ENCODE peak calls at places on chromosomes 3 and 15, in ten cellular contexts. Z, X, L, T, B, H, Y, W, R and J are unnamed samples.

GRCh38 chr3:58962816-58963215 is 87.0 kb downstream of the CFAP20DC start:
- DNase-seq in L (no peak), B (no peak), Y (no peak), R (no peak), W (no peak), Z (no peak), H (no peak), T (no peak), X (no peak), J (no peak)

GRCh38 chr3:31204026-31204795 is 309.8 kb upstream of the GADL1 start:
- DNase-seq in L (no peak), W (no peak), Z (no peak), H (no peak), R (no peak), B (no peak), Y (no peak), T (no peak), X (no peak), J (no peak)

GRCh38 chr3:108489776-108490175 is 20.6 kb downstream of the MYH15 start:
- DNase-seq in W (peak), X (peak), Z (peak), Y (peak), L (peak), H (no peak), R (peak), T (no peak), B (no peak), J (no peak)

GRCh38 chr15:70219256-70219919 is 121.7 kb upstream of the TLE3 start:
- DNase-seq in R (no peak), Z (no peak), X (no peak), Y (no peak), B (no peak), H (no peak), L (peak), W (no peak), T (no peak), J (no peak)

GRCh38 chr3:133367431-133367830 is 32.4 kb upstream of the BFSP2 start:
- DNase-seq in B (no peak), X (no peak), H (no peak), Z (no peak), T (no peak), Y (no peak), R (no peak), W (no peak), L (no peak), J (no peak)

GRCh38 chr15:73781038-73781925 is 28.1 kb upstream of the INSYN1 start:
- DNase-seq in R (no peak), Z (no peak), B (no peak), T (no peak), H (no peak), Y (peak), X (no peak), L (no peak), W (no peak), J (no peak)

GRCh38 chr3:141659821-141660597 is 78.1 kb upstream of the RNF7 start:
- DNase-seq in W (peak), L (peak), Y (peak), R (peak), H (peak), X (peak), T (no peak), B (peak), Z (peak), J (no peak)

GRCh38 chr3:171778493-171778892 is 31.8 kb downstream of the PLD1 start:
- DNase-seq in L (no peak), T (no peak), Y (no peak), R (no peak), Z (no peak), H (no peak), X (no peak), W (no peak), B (no peak), J (no peak)

GRCh38 chr3:150222646-150223045 is 185.5 kb upstream of the TSC22D2 start:
- DNase-seq in X (no peak), Y (no peak), H (no peak), B (no peak), W (no peak), R (no peak), Z (no peak), L (no peak), T (no peak), J (no peak)

GRCh38 chr15:30954674-30955073 is 36.8 kb downstream of the MTMR10 start:
- DNase-seq in Y (no peak), W (no peak), T (no peak), H (no peak), X (no peak), Z (no peak), B (no peak), R (no peak), L (no peak), J (no peak)

GRCh38 chr15:58228708-58229107 is 90.5 kb downstream of the AQP9 start:
- DNase-seq in H (no peak), X (no peak), R (no peak), T (no peak), Y (peak), Z (peak), W (peak), B (no peak), L (no peak), J (no peak)

GRCh38 chr3:196012941-196013471 is 68.9 kb downstream of the TFRC start:
- DNase-seq in Z (no peak), Y (no peak), T (no peak), W (peak), B (no peak), R (no peak), L (no peak), H (no peak), X (no peak), J (no peak)

GRCh38 chr15:57527382-57528091 is 64.2 kb upstream of the MYZAP start:
- DNase-seq in X (peak), Z (peak), B (no peak), R (peak), W (peak), T (no peak), L (peak), Y (peak), H (no peak), J (peak)

GRCh38 chr3:171812811-171813210 is 2.5 kb upstream of the PLD1 start:
- DNase-seq in R (no peak), Z (no peak), L (no peak), W (no peak), H (no peak), X (no peak), Y (no peak), B (no peak), T (no peak), J (no peak)

GRCh38 chr3:49298511-49298910 is 21.5 kb upstream of the C3orf62 start:
- DNase-seq in Y (no peak), T (no peak), W (no peak), X (no peak), Z (no peak), L (no peak), R (no peak), H (no peak), B (no peak), J (no peak)

GRCh38 chr3:99191186-99191585 is 289.7 kb upstream of the DCBLD2 start:
- DNase-seq in B (no peak), T (no peak), R (no peak), W (no peak), Z (no peak), Y (no peak), H (no peak), X (no peak), L (no peak), J (no peak)

GRCh38 chr3:186219211-186219638 is 110.3 kb upstream of the ETV5 start:
- DNase-seq in Y (no peak), T (no peak), Z (no peak), W (no peak), X (no peak), B (no peak), L (no peak), R (no peak), H (no peak), J (no peak)

GRCh38 chr15:77538011-77538410 is 94.7 kb downstream of the LINGO1 start:
- DNase-seq in X (no peak), H (no peak), B (no peak), W (no peak), R (no peak), Y (no peak), Z (no peak), T (no peak), L (no peak), J (no peak)

GRCh38 chr3:141129049-141130038 is 78.2 kb downstream of the SPSB4 start:
- DNase-seq in Z (no peak), H (no peak), B (no peak), R (no peak), T (no peak), W (peak), L (no peak), Y (no peak), X (peak), J (no peak)

GRCh38 chr3:33665294-33665693 is 52.8 kb downstream of the CLASP2 start:
- DNase-seq in W (no peak), R (no peak), X (no peak), B (no peak), L (no peak), Y (no peak), Z (no peak), H (no peak), T (no peak), J (no peak)

GRCh38 chr3:129040579-129041300 is 19.8 kb upstream of the GP9 start:
- DNase-seq in H (no peak), R (no peak), T (no peak), B (no peak), Z (no peak), L (no peak), Y (no peak), X (no peak), W (no peak), J (no peak)

GRCh38 chr15:99472416-99473145 is 93.2 kb upstream of the MEF2A start:
- DNase-seq in T (no peak), R (no peak), W (no peak), L (no peak), H (no peak), X (no peak), B (no peak), Z (no peak), Y (no peak), J (no peak)

GRCh38 chr15:39735120-39735717 is 47.4 kb downstream of the FSIP1 start:
- DNase-seq in L (no peak), R (no peak), Z (no peak), H (no peak), Y (no peak), X (no peak), T (no peak), W (no peak), B (no peak), J (no peak)

GRCh38 chr15:38707802-38708671 is 143.4 kb upstream of the RASGRP1 start:
- DNase-seq in Z (peak), R (peak), B (no peak), T (no peak), L (peak), H (no peak), W (peak), Y (peak), X (no peak), J (no peak)

GRCh38 chr15:79243723-79244122 is 38.8 kb upstream of the ANKRD34C start:
- DNase-seq in R (peak), L (no peak), Z (no peak), X (no peak), B (no peak), H (no peak), W (peak), Y (no peak), T (no peak), J (no peak)

GRCh38 chr15:99630607-99631131 is 64.9 kb downstream of the MEF2A start:
- DNase-seq in X (no peak), T (no peak), Y (no peak), L (no peak), R (no peak), Z (no peak), W (no peak), B (no peak), H (no peak), J (no peak)